ENCODE peak calls at places on chromosomes 3 and 15, in ten cellular contexts. L is NB4, G is osteoblast, M is GM12865, X is iris pigment epithelial cell, D is psoas muscle, O is cardiac septum, W is choroid plexus epithelial cell, Q is T47D, I is GM12891. A is an unnamed sample.

GRCh38 chr3:58560771-58561311 is 16.4 kb downstream of the FAM107A start:
- DNase-seq in I (no peak), L (peak), M (no peak), G (peak), D (no peak), Q (peak), O (no peak), W (peak), X (peak), A (no peak)

GRCh38 chr3:100022506-100022905 is 91.8 kb downstream of the FILIP1L start:
- DNase-seq in I (no peak), M (no peak), G (no peak), L (no peak), D (no peak), O (no peak), X (no peak), Q (no peak), W (no peak), A (no peak)

GRCh38 chr3:170196833-170197232 is 15.3 kb upstream of the PHC3 start:
- DNase-seq in X (peak), W (no peak), L (no peak), O (no peak), D (no peak), M (no peak), Q (no peak), G (no peak), I (no peak), A (no peak)

GRCh38 chr3:117035785-117036184 is 326.2 kb downstream of the TUSC7 start:
- DNase-seq in X (peak), L (no peak), G (no peak), W (peak), O (no peak), D (peak), Q (no peak), M (no peak), I (no peak), A (no peak)

GRCh38 chr3:182046365-182046764 is 334.6 kb downstream of the SOX2 start:
- DNase-seq in L (no peak), W (no peak), O (no peak), Q (no peak), X (no peak), G (no peak), I (no peak), M (no peak), D (no peak), A (no peak)

GRCh38 chr3:133401374-133402135 is 1.7 kb downstream of the BFSP2 start:
- DNase-seq in X (peak), D (no peak), I (no peak), Q (no peak), M (no peak), G (no peak), W (peak), O (no peak), L (no peak), A (peak)

GRCh38 chr15:42353061-42353460 is 6.2 kb upstream of the CAPN3 start:
- DNase-seq in Q (no peak), W (no peak), M (no peak), I (no peak), L (no peak), D (no peak), X (no peak), O (no peak), G (no peak), A (no peak)

GRCh38 chr3:70273492-70273891 is 38.9 kb downstream of the MDFIC2 start:
- DNase-seq in W (peak), M (no peak), G (no peak), I (no peak), X (peak), Q (peak), L (peak), D (no peak), O (no peak), A (no peak)

GRCh38 chr15:72057548-72058091 is 60.3 kb downstream of the MYO9A start:
- DNase-seq in W (peak), Q (no peak), D (no peak), L (no peak), O (no peak), G (no peak), X (no peak), I (no peak), M (no peak), A (no peak)

A was measured in spleen.